ENCODE peak calls at places on chromosomes 1 and 21, in six cellular contexts. One of them, this sample, is unnamed. For H3K9me3, the result is how much of the 10 kb centered on the place peaks cover.

GRCh38 chr1:222167111-222167510 is 380.8 kb downstream of the HHIPL2 start:
- DNase-seq in CD4-positive, alpha-beta memory T cell: no peak
- DNase-seq in esophagus muscularis mucosa: no peak
- DNase-seq in tibial artery: no peak
- DNase-seq in stomach: peak
- DNase-seq in kidney: peak
- DNase-seq in this sample: peak

GRCh38 chr21:42541174-42541573 is 27.5 kb downstream of the SLC37A1 start:
- DNase-seq in CD4-positive, alpha-beta memory T cell: no peak
- DNase-seq in esophagus muscularis mucosa: no peak
- DNase-seq in tibial artery: no peak
- DNase-seq in stomach: no peak
- DNase-seq in kidney: peak
- DNase-seq in this sample: no peak

GRCh38 chr1:237553078-237553477 is 337.6 kb downstream of the ZP4 start:
- DNase-seq in CD4-positive, alpha-beta memory T cell: no peak
- DNase-seq in esophagus muscularis mucosa: no peak
- DNase-seq in tibial artery: no peak
- DNase-seq in stomach: no peak
- DNase-seq in kidney: no peak
- DNase-seq in this sample: no peak

GRCh38 chr21:42002421-42002958 is 7.7 kb downstream of the ZBTB21 start:
- DNase-seq in CD4-positive, alpha-beta memory T cell: peak
- DNase-seq in esophagus muscularis mucosa: peak
- DNase-seq in tibial artery: no peak
- DNase-seq in stomach: no peak
- DNase-seq in kidney: no peak
- DNase-seq in this sample: no peak

GRCh38 chr1:181135462-181135781 is 46.9 kb downstream of the IER5 start:
- DNase-seq in CD4-positive, alpha-beta memory T cell: no peak
- DNase-seq in esophagus muscularis mucosa: no peak
- DNase-seq in tibial artery: no peak
- DNase-seq in stomach: no peak
- DNase-seq in kidney: no peak
- DNase-seq in this sample: no peak

GRCh38 chr1:93219443-93219842 is 38.9 kb downstream of the CCDC18 start:
- DNase-seq in CD4-positive, alpha-beta memory T cell: peak
- DNase-seq in esophagus muscularis mucosa: no peak
- DNase-seq in tibial artery: no peak
- DNase-seq in stomach: no peak
- DNase-seq in kidney: no peak
- DNase-seq in this sample: no peak

GRCh38 chr1:78833491-78833890 is 173.0 kb downstream of the ADGRL4 start:
- DNase-seq in CD4-positive, alpha-beta memory T cell: no peak
- DNase-seq in esophagus muscularis mucosa: no peak
- DNase-seq in tibial artery: no peak
- DNase-seq in stomach: no peak
- DNase-seq in kidney: no peak
- DNase-seq in this sample: no peak

GRCh38 chr1:160954158-160955104 is at the start of gene ITLN2:
- DNase-seq in CD4-positive, alpha-beta memory T cell: peak
- DNase-seq in esophagus muscularis mucosa: no peak
- DNase-seq in tibial artery: no peak
- DNase-seq in stomach: peak
- DNase-seq in kidney: no peak
- DNase-seq in this sample: no peak

GRCh38 chr1:9753121-9753531 is 70.6 kb downstream of the CLSTN1 start:
- DNase-seq in CD4-positive, alpha-beta memory T cell: no peak
- DNase-seq in esophagus muscularis mucosa: no peak
- DNase-seq in tibial artery: peak
- DNase-seq in stomach: no peak
- DNase-seq in kidney: no peak
- DNase-seq in this sample: no peak

GRCh38 chr1:197733324-197733723 is 42.0 kb downstream of the DENND1B start:
- DNase-seq in CD4-positive, alpha-beta memory T cell: no peak
- DNase-seq in esophagus muscularis mucosa: no peak
- DNase-seq in tibial artery: no peak
- DNase-seq in stomach: no peak
- DNase-seq in kidney: no peak
- DNase-seq in this sample: no peak

GRCh38 chr1:24959623-24959975 is 29.5 kb upstream of the RUNX3 start:
- DNase-seq in CD4-positive, alpha-beta memory T cell: no peak
- DNase-seq in esophagus muscularis mucosa: no peak
- DNase-seq in tibial artery: no peak
- DNase-seq in stomach: no peak
- DNase-seq in kidney: peak
- DNase-seq in this sample: no peak

GRCh38 chr1:52141513-52142219 is at the start of gene ZFYVE9:
- DNase-seq in CD4-positive, alpha-beta memory T cell: peak
- DNase-seq in esophagus muscularis mucosa: no peak
- DNase-seq in tibial artery: peak
- DNase-seq in stomach: peak
- DNase-seq in kidney: peak
- DNase-seq in this sample: peak

GRCh38 chr1:23790696-23791433 is at the start of gene LYPLA2:
- DNase-seq in CD4-positive, alpha-beta memory T cell: peak
- DNase-seq in esophagus muscularis mucosa: peak
- DNase-seq in tibial artery: peak
- DNase-seq in stomach: peak
- DNase-seq in kidney: peak
- DNase-seq in this sample: peak

DNA sequence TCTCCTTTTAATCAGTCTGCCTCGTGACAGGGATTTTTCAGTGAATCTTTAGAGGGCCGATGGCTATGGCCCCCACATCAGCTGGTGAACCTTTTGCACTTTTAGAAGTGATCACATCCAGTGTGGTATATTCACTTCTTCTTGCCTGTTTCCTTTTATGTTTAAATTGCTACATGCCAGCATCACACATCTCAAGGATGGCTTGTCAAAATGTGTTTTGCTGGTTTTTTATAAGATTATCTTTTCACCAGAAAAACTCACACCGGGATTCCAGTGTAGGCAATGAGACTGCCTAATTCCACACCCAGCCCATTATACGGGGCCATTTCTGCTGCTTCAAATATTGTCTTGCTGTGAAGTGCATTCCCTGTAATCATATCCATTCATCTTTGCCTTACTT is 1151.7 kb upstream of the ADGRL4 start:
- DNase-seq in CD4-positive, alpha-beta memory T cell: no peak
- DNase-seq in esophagus muscularis mucosa: no peak
- DNase-seq in tibial artery: no peak
- DNase-seq in stomach: no peak
- DNase-seq in kidney: no peak
- DNase-seq in this sample: no peak
- H3K9me3 ChIP-seq in CD4-positive, alpha-beta memory T cell: under half
- H3K9me3 ChIP-seq in esophagus muscularis mucosa: under half
- H3K9me3 ChIP-seq in tibial artery: under half
- H3K9me3 ChIP-seq in stomach: under half
- H3K9me3 ChIP-seq in kidney: under half
- H3K9me3 ChIP-seq in this sample: under half

DNA sequence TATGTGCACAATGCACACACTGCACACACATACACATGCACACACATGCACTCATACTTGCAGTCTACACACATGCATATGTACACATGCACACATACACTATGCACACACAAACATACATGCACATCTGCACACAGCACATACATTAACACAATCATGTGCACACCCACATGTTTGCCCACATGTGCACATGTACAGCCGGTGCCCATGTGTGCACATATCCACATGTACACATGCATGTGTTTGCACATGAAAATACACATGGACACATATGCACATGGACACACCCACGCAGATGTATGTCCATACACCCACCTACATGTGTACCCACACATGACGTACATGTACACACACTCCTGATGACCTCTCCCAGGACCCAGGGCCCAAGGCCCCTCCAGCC is 105.1 kb upstream of the ACTRT2 start:
- DNase-seq in CD4-positive, alpha-beta memory T cell: no peak
- DNase-seq in esophagus muscularis mucosa: no peak
- DNase-seq in tibial artery: no peak
- DNase-seq in stomach: no peak
- DNase-seq in kidney: no peak
- DNase-seq in this sample: no peak
- H3K9me3 ChIP-seq in CD4-positive, alpha-beta memory T cell: under half
- H3K9me3 ChIP-seq in esophagus muscularis mucosa: under half
- H3K9me3 ChIP-seq in tibial artery: under half
- H3K9me3 ChIP-seq in stomach: under half
- H3K9me3 ChIP-seq in kidney: under half
- H3K9me3 ChIP-seq in this sample: under half

DNA sequence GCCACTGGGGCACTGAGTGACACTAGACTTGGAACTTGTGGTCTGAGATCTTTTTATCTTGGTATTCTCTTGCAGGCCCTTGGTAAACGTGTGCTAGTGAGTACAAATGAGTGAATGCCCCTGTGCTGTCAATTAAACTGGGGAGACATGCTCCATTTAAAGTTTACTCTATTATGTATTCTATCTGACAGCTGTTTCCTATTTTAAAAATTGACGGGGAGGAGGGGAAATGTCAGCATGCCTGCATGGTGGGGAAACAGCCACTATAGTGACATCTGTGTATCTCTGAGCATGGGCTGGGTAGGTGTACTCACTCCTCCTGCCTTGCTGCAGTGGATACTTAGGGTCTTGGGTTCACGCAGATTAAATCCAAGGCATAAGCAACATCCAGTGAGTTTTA is 59.0 kb upstream of the IKBKE start:
- DNase-seq in CD4-positive, alpha-beta memory T cell: no peak
- DNase-seq in esophagus muscularis mucosa: no peak
- DNase-seq in tibial artery: no peak
- DNase-seq in stomach: no peak
- DNase-seq in kidney: no peak
- DNase-seq in this sample: no peak
- H3K9me3 ChIP-seq in CD4-positive, alpha-beta memory T cell: under half
- H3K9me3 ChIP-seq in esophagus muscularis mucosa: under half
- H3K9me3 ChIP-seq in tibial artery: under half
- H3K9me3 ChIP-seq in stomach: under half
- H3K9me3 ChIP-seq in kidney: under half
- H3K9me3 ChIP-seq in this sample: under half

GRCh38 chr1:30332100-30333094 is 391.0 kb downstream of the MATN1 start:
- DNase-seq in CD4-positive, alpha-beta memory T cell: no peak
- DNase-seq in esophagus muscularis mucosa: peak
- DNase-seq in tibial artery: no peak
- DNase-seq in stomach: no peak
- DNase-seq in kidney: no peak
- DNase-seq in this sample: peak

GRCh38 chr1:30329802-30330557 is 393.4 kb downstream of the MATN1 start:
- DNase-seq in CD4-positive, alpha-beta memory T cell: no peak
- DNase-seq in esophagus muscularis mucosa: peak
- DNase-seq in tibial artery: no peak
- DNase-seq in stomach: peak
- DNase-seq in kidney: no peak
- DNase-seq in this sample: peak

GRCh38 chr1:30330644-30331043 is 392.7 kb downstream of the MATN1 start:
- DNase-seq in CD4-positive, alpha-beta memory T cell: no peak
- DNase-seq in esophagus muscularis mucosa: peak
- DNase-seq in tibial artery: no peak
- DNase-seq in stomach: no peak
- DNase-seq in kidney: no peak
- DNase-seq in this sample: peak

GRCh38 chr1:30329263-30329753 is 394.1 kb downstream of the MATN1 start:
- DNase-seq in CD4-positive, alpha-beta memory T cell: no peak
- DNase-seq in esophagus muscularis mucosa: no peak
- DNase-seq in tibial artery: no peak
- DNase-seq in stomach: peak
- DNase-seq in kidney: no peak
- DNase-seq in this sample: peak

GRCh38 chr1:30331415-30332065 is 391.8 kb downstream of the MATN1 start:
- DNase-seq in CD4-positive, alpha-beta memory T cell: no peak
- DNase-seq in esophagus muscularis mucosa: peak
- DNase-seq in tibial artery: no peak
- DNase-seq in stomach: no peak
- DNase-seq in kidney: no peak
- DNase-seq in this sample: peak
- H3K9me3 ChIP-seq in CD4-positive, alpha-beta memory T cell: under half
- H3K9me3 ChIP-seq in esophagus muscularis mucosa: under half
- H3K9me3 ChIP-seq in tibial artery: under half
- H3K9me3 ChIP-seq in stomach: under half
- H3K9me3 ChIP-seq in kidney: under half
- H3K9me3 ChIP-seq in this sample: under half

GRCh38 chr1:5884110-5884509 is 108.1 kb downstream of the NPHP4 start:
- DNase-seq in CD4-positive, alpha-beta memory T cell: no peak
- DNase-seq in esophagus muscularis mucosa: no peak
- DNase-seq in tibial artery: no peak
- DNase-seq in stomach: no peak
- DNase-seq in kidney: peak
- DNase-seq in this sample: no peak
- H3K9me3 ChIP-seq in CD4-positive, alpha-beta memory T cell: under half
- H3K9me3 ChIP-seq in esophagus muscularis mucosa: under half
- H3K9me3 ChIP-seq in tibial artery: under half
- H3K9me3 ChIP-seq in stomach: under half
- H3K9me3 ChIP-seq in kidney: under half
- H3K9me3 ChIP-seq in this sample: under half

GRCh38 chr21:24046816-24047443 is 1560.4 kb downstream of the MRPL39 start:
- DNase-seq in CD4-positive, alpha-beta memory T cell: no peak
- DNase-seq in esophagus muscularis mucosa: no peak
- DNase-seq in tibial artery: no peak
- DNase-seq in stomach: no peak
- DNase-seq in kidney: no peak
- DNase-seq in this sample: no peak

GRCh38 chr21:24045373-24045772 is 1561.9 kb downstream of the MRPL39 start:
- DNase-seq in CD4-positive, alpha-beta memory T cell: no peak
- DNase-seq in esophagus muscularis mucosa: no peak
- DNase-seq in tibial artery: no peak
- DNase-seq in stomach: no peak
- DNase-seq in kidney: no peak
- DNase-seq in this sample: no peak

GRCh38 chr21:24045775-24046215 is 1561.5 kb downstream of the MRPL39 start:
- DNase-seq in CD4-positive, alpha-beta memory T cell: no peak
- DNase-seq in esophagus muscularis mucosa: no peak
- DNase-seq in tibial artery: peak
- DNase-seq in stomach: peak
- DNase-seq in kidney: peak
- DNase-seq in this sample: peak

GRCh38 chr21:24042687-24043086 is 1564.6 kb downstream of the MRPL39 start:
- DNase-seq in CD4-positive, alpha-beta memory T cell: no peak
- DNase-seq in esophagus muscularis mucosa: no peak
- DNase-seq in tibial artery: no peak
- DNase-seq in stomach: no peak
- DNase-seq in kidney: no peak
- DNase-seq in this sample: no peak
- H3K9me3 ChIP-seq in CD4-positive, alpha-beta memory T cell: under half
- H3K9me3 ChIP-seq in esophagus muscularis mucosa: under half
- H3K9me3 ChIP-seq in tibial artery: under half
- H3K9me3 ChIP-seq in stomach: under half
- H3K9me3 ChIP-seq in kidney: under half
- H3K9me3 ChIP-seq in this sample: under half

GRCh38 chr21:9774347-9774746 is 747.0 kb upstream of the TPTE start:
- DNase-seq in CD4-positive, alpha-beta memory T cell: no peak
- DNase-seq in esophagus muscularis mucosa: peak
- DNase-seq in tibial artery: no peak
- DNase-seq in stomach: no peak
- DNase-seq in kidney: no peak
- DNase-seq in this sample: no peak
- H3K9me3 ChIP-seq in CD4-positive, alpha-beta memory T cell: under half
- H3K9me3 ChIP-seq in esophagus muscularis mucosa: under half
- H3K9me3 ChIP-seq in tibial artery: under half
- H3K9me3 ChIP-seq in stomach: under half
- H3K9me3 ChIP-seq in kidney: under half
- H3K9me3 ChIP-seq in this sample: under half